ENCODE peak calls at places on chromosome X, in four cellular contexts. One of them, this sample, is unnamed.

GRCh38 chrX:45849261-45849660 is 648.6 kb upstream of the DIPK2B start:
- DNase-seq in amniotic epithelial cell: peak
- DNase-seq in stimulated activated CD8-positive, alpha-beta memory T cell treated with anti-CD3 and anti-CD28 coated beads, Interleukin-4, amount 100 ng/mL, for 48 hours: no peak
- DNase-seq in ureter: no peak
- DNase-seq in this sample: peak

GRCh38 chrX:110412971-110413726 is 54.5 kb downstream of the RTL9 start:
- DNase-seq in amniotic epithelial cell: peak
- DNase-seq in stimulated activated CD8-positive, alpha-beta memory T cell treated with anti-CD3 and anti-CD28 coated beads, Interleukin-4, amount 100 ng/mL, for 48 hours: peak
- DNase-seq in ureter: peak
- DNase-seq in this sample: no peak

GRCh38 chrX:114615765-114616164 is 31.9 kb downstream of the HTR2C start:
- DNase-seq in amniotic epithelial cell: no peak
- DNase-seq in stimulated activated CD8-positive, alpha-beta memory T cell treated with anti-CD3 and anti-CD28 coated beads, Interleukin-4, amount 100 ng/mL, for 48 hours: no peak
- DNase-seq in ureter: no peak
- DNase-seq in this sample: no peak

GRCh38 chrX:7574325-7574724 is 268.6 kb upstream of the VCX start:
- DNase-seq in amniotic epithelial cell: no peak
- DNase-seq in stimulated activated CD8-positive, alpha-beta memory T cell treated with anti-CD3 and anti-CD28 coated beads, Interleukin-4, amount 100 ng/mL, for 48 hours: no peak
- DNase-seq in ureter: no peak
- DNase-seq in this sample: no peak

GRCh38 chrX:138890491-138890890 is 179.0 kb upstream of the FGF13 start:
- DNase-seq in amniotic epithelial cell: no peak
- DNase-seq in stimulated activated CD8-positive, alpha-beta memory T cell treated with anti-CD3 and anti-CD28 coated beads, Interleukin-4, amount 100 ng/mL, for 48 hours: no peak
- DNase-seq in ureter: no peak
- DNase-seq in this sample: no peak

GRCh38 chrX:80181079-80181478 is 166.5 kb downstream of the TBX22 start:
- DNase-seq in amniotic epithelial cell: no peak
- DNase-seq in stimulated activated CD8-positive, alpha-beta memory T cell treated with anti-CD3 and anti-CD28 coated beads, Interleukin-4, amount 100 ng/mL, for 48 hours: no peak
- DNase-seq in ureter: no peak
- DNase-seq in this sample: no peak

GRCh38 chrX:135625995-135626394 is 87.4 kb upstream of the CT45A1 start:
- DNase-seq in amniotic epithelial cell: peak
- DNase-seq in stimulated activated CD8-positive, alpha-beta memory T cell treated with anti-CD3 and anti-CD28 coated beads, Interleukin-4, amount 100 ng/mL, for 48 hours: no peak
- DNase-seq in ureter: no peak
- DNase-seq in this sample: no peak

GRCh38 chrX:9525511-9526248 is 60.8 kb downstream of the TBL1X start:
- DNase-seq in amniotic epithelial cell: no peak
- DNase-seq in stimulated activated CD8-positive, alpha-beta memory T cell treated with anti-CD3 and anti-CD28 coated beads, Interleukin-4, amount 100 ng/mL, for 48 hours: no peak
- DNase-seq in ureter: no peak
- DNase-seq in this sample: no peak

GRCh38 chrX:120559799-120560198 is 963 bp downstream of the CUL4B start:
- DNase-seq in amniotic epithelial cell: no peak
- DNase-seq in stimulated activated CD8-positive, alpha-beta memory T cell treated with anti-CD3 and anti-CD28 coated beads, Interleukin-4, amount 100 ng/mL, for 48 hours: no peak
- DNase-seq in ureter: no peak
- DNase-seq in this sample: no peak

GRCh38 chrX:153924149-153924861 is 1.8 kb downstream of the ARHGAP4 start:
- DNase-seq in amniotic epithelial cell: peak
- DNase-seq in stimulated activated CD8-positive, alpha-beta memory T cell treated with anti-CD3 and anti-CD28 coated beads, Interleukin-4, amount 100 ng/mL, for 48 hours: no peak
- DNase-seq in ureter: no peak
- DNase-seq in this sample: no peak

GRCh38 chrX:23845316-23845932 is 62.3 kb downstream of the APOO start:
- DNase-seq in amniotic epithelial cell: peak
- DNase-seq in stimulated activated CD8-positive, alpha-beta memory T cell treated with anti-CD3 and anti-CD28 coated beads, Interleukin-4, amount 100 ng/mL, for 48 hours: no peak
- DNase-seq in ureter: no peak
- DNase-seq in this sample: no peak

GRCh38 chrX:132227383-132228112 is 8.3 kb upstream of the RAP2C start:
- DNase-seq in amniotic epithelial cell: peak
- DNase-seq in stimulated activated CD8-positive, alpha-beta memory T cell treated with anti-CD3 and anti-CD28 coated beads, Interleukin-4, amount 100 ng/mL, for 48 hours: no peak
- DNase-seq in ureter: no peak
- DNase-seq in this sample: no peak

GRCh38 chrX:138128025-138128671 is 562.2 kb downstream of the ZIC3 start:
- DNase-seq in amniotic epithelial cell: peak
- DNase-seq in stimulated activated CD8-positive, alpha-beta memory T cell treated with anti-CD3 and anti-CD28 coated beads, Interleukin-4, amount 100 ng/mL, for 48 hours: peak
- DNase-seq in ureter: no peak
- DNase-seq in this sample: peak

GRCh38 chrX:44997888-44998287 is 124.9 kb downstream of the KDM6A start:
- DNase-seq in amniotic epithelial cell: no peak
- DNase-seq in stimulated activated CD8-positive, alpha-beta memory T cell treated with anti-CD3 and anti-CD28 coated beads, Interleukin-4, amount 100 ng/mL, for 48 hours: no peak
- DNase-seq in ureter: no peak
- DNase-seq in this sample: no peak

GRCh38 chrX:52271212-52271611 is 86.5 kb downstream of the MAGED4 start:
- DNase-seq in amniotic epithelial cell: peak
- DNase-seq in stimulated activated CD8-positive, alpha-beta memory T cell treated with anti-CD3 and anti-CD28 coated beads, Interleukin-4, amount 100 ng/mL, for 48 hours: peak
- DNase-seq in ureter: no peak
- DNase-seq in this sample: no peak

GRCh38 chrX:31931225-31931624 is 859.4 kb upstream of the FTHL17 start:
- DNase-seq in amniotic epithelial cell: peak
- DNase-seq in stimulated activated CD8-positive, alpha-beta memory T cell treated with anti-CD3 and anti-CD28 coated beads, Interleukin-4, amount 100 ng/mL, for 48 hours: no peak
- DNase-seq in ureter: no peak
- DNase-seq in this sample: peak

GRCh38 chrX:119273807-119274192 is 37.7 kb downstream of the PGRMC1 start:
- DNase-seq in amniotic epithelial cell: no peak
- DNase-seq in stimulated activated CD8-positive, alpha-beta memory T cell treated with anti-CD3 and anti-CD28 coated beads, Interleukin-4, amount 100 ng/mL, for 48 hours: no peak
- DNase-seq in ureter: no peak
- DNase-seq in this sample: no peak

GRCh38 chrX:110276778-110277177 is 41.1 kb downstream of the AMMECR1 start:
- DNase-seq in amniotic epithelial cell: peak
- DNase-seq in stimulated activated CD8-positive, alpha-beta memory T cell treated with anti-CD3 and anti-CD28 coated beads, Interleukin-4, amount 100 ng/mL, for 48 hours: no peak
- DNase-seq in ureter: no peak
- DNase-seq in this sample: no peak

GRCh38 chrX:23907496-23908218 is at the start of the genes APOO and CXorf58:
- DNase-seq in amniotic epithelial cell: peak
- DNase-seq in stimulated activated CD8-positive, alpha-beta memory T cell treated with anti-CD3 and anti-CD28 coated beads, Interleukin-4, amount 100 ng/mL, for 48 hours: peak
- DNase-seq in ureter: peak
- DNase-seq in this sample: no peak

GRCh38 chrX:110125435-110125834 is 122.5 kb downstream of the TMEM164 start:
- DNase-seq in amniotic epithelial cell: no peak
- DNase-seq in stimulated activated CD8-positive, alpha-beta memory T cell treated with anti-CD3 and anti-CD28 coated beads, Interleukin-4, amount 100 ng/mL, for 48 hours: no peak
- DNase-seq in ureter: no peak
- DNase-seq in this sample: no peak

GRCh38 chrX:40420899-40421729 is 159.7 kb upstream of the ATP6AP2 start:
- DNase-seq in amniotic epithelial cell: no peak
- DNase-seq in stimulated activated CD8-positive, alpha-beta memory T cell treated with anti-CD3 and anti-CD28 coated beads, Interleukin-4, amount 100 ng/mL, for 48 hours: no peak
- DNase-seq in ureter: no peak
- DNase-seq in this sample: peak

GRCh38 chrX:103051260-103051789 is 12.6 kb downstream of the BEX1 start:
- DNase-seq in amniotic epithelial cell: no peak
- DNase-seq in stimulated activated CD8-positive, alpha-beta memory T cell treated with anti-CD3 and anti-CD28 coated beads, Interleukin-4, amount 100 ng/mL, for 48 hours: no peak
- DNase-seq in ureter: no peak
- DNase-seq in this sample: no peak

GRCh38 chrX:131816551-131817136 is 206.5 kb upstream of the STK26 start:
- DNase-seq in amniotic epithelial cell: no peak
- DNase-seq in stimulated activated CD8-positive, alpha-beta memory T cell treated with anti-CD3 and anti-CD28 coated beads, Interleukin-4, amount 100 ng/mL, for 48 hours: peak
- DNase-seq in ureter: peak
- DNase-seq in this sample: no peak

GRCh38 chrX:45771560-45772340 is 571.1 kb upstream of the DIPK2B start:
- DNase-seq in amniotic epithelial cell: peak
- DNase-seq in stimulated activated CD8-positive, alpha-beta memory T cell treated with anti-CD3 and anti-CD28 coated beads, Interleukin-4, amount 100 ng/mL, for 48 hours: peak
- DNase-seq in ureter: no peak
- DNase-seq in this sample: no peak

GRCh38 chrX:74534569-74535038 is 79.8 kb downstream of the RLIM start:
- DNase-seq in amniotic epithelial cell: no peak
- DNase-seq in stimulated activated CD8-positive, alpha-beta memory T cell treated with anti-CD3 and anti-CD28 coated beads, Interleukin-4, amount 100 ng/mL, for 48 hours: peak
- DNase-seq in ureter: no peak
- DNase-seq in this sample: no peak

GRCh38 chrX:30504309-30504708 is 73.3 kb downstream of the TASL start:
- DNase-seq in amniotic epithelial cell: peak
- DNase-seq in stimulated activated CD8-positive, alpha-beta memory T cell treated with anti-CD3 and anti-CD28 coated beads, Interleukin-4, amount 100 ng/mL, for 48 hours: no peak
- DNase-seq in ureter: no peak
- DNase-seq in this sample: no peak

GRCh38 chrX:6283826-6284225 is 55.2 kb upstream of the NLGN4X start:
- DNase-seq in amniotic epithelial cell: no peak
- DNase-seq in stimulated activated CD8-positive, alpha-beta memory T cell treated with anti-CD3 and anti-CD28 coated beads, Interleukin-4, amount 100 ng/mL, for 48 hours: no peak
- DNase-seq in ureter: no peak
- DNase-seq in this sample: no peak

GRCh38 chrX:36160056-36160455 is 240.5 kb downstream of the CFAP47 start:
- DNase-seq in amniotic epithelial cell: no peak
- DNase-seq in stimulated activated CD8-positive, alpha-beta memory T cell treated with anti-CD3 and anti-CD28 coated beads, Interleukin-4, amount 100 ng/mL, for 48 hours: no peak
- DNase-seq in ureter: no peak
- DNase-seq in this sample: no peak

GRCh38 chrX:15816886-15817285 is 26.6 kb downstream of the ZRSR2 start:
- DNase-seq in amniotic epithelial cell: peak
- DNase-seq in stimulated activated CD8-positive, alpha-beta memory T cell treated with anti-CD3 and anti-CD28 coated beads, Interleukin-4, amount 100 ng/mL, for 48 hours: peak
- DNase-seq in ureter: no peak
- DNase-seq in this sample: no peak

GRCh38 chrX:16112428-16112827 is 10.9 kb upstream of the GRPR start:
- DNase-seq in amniotic epithelial cell: no peak
- DNase-seq in stimulated activated CD8-positive, alpha-beta memory T cell treated with anti-CD3 and anti-CD28 coated beads, Interleukin-4, amount 100 ng/mL, for 48 hours: no peak
- DNase-seq in ureter: no peak
- DNase-seq in this sample: no peak

GRCh38 chrX:154505726-154506125 is 10.3 kb downstream of the FAM3A start:
- DNase-seq in amniotic epithelial cell: peak
- DNase-seq in stimulated activated CD8-positive, alpha-beta memory T cell treated with anti-CD3 and anti-CD28 coated beads, Interleukin-4, amount 100 ng/mL, for 48 hours: no peak
- DNase-seq in ureter: no peak
- DNase-seq in this sample: peak

GRCh38 chrX:40106677-40107290 is 9.0 kb upstream of the BCOR start:
- DNase-seq in amniotic epithelial cell: no peak
- DNase-seq in stimulated activated CD8-positive, alpha-beta memory T cell treated with anti-CD3 and anti-CD28 coated beads, Interleukin-4, amount 100 ng/mL, for 48 hours: no peak
- DNase-seq in ureter: no peak
- DNase-seq in this sample: no peak

GRCh38 chrX:46683023-46683422 is 75.9 kb downstream of the SLC9A7 start:
- DNase-seq in amniotic epithelial cell: no peak
- DNase-seq in stimulated activated CD8-positive, alpha-beta memory T cell treated with anti-CD3 and anti-CD28 coated beads, Interleukin-4, amount 100 ng/mL, for 48 hours: no peak
- DNase-seq in ureter: no peak
- DNase-seq in this sample: no peak

GRCh38 chrX:40262641-40263560 is 165.1 kb upstream of the BCOR start:
- DNase-seq in amniotic epithelial cell: peak
- DNase-seq in stimulated activated CD8-positive, alpha-beta memory T cell treated with anti-CD3 and anti-CD28 coated beads, Interleukin-4, amount 100 ng/mL, for 48 hours: no peak
- DNase-seq in ureter: no peak
- DNase-seq in this sample: no peak

GRCh38 chrX:131513159-131513914 is 30.5 kb upstream of the OR13H1 start:
- DNase-seq in amniotic epithelial cell: no peak
- DNase-seq in stimulated activated CD8-positive, alpha-beta memory T cell treated with anti-CD3 and anti-CD28 coated beads, Interleukin-4, amount 100 ng/mL, for 48 hours: no peak
- DNase-seq in ureter: no peak
- DNase-seq in this sample: no peak

GRCh38 chrX:42017971-42018370 is 94.6 kb upstream of the CASK start:
- DNase-seq in amniotic epithelial cell: no peak
- DNase-seq in stimulated activated CD8-positive, alpha-beta memory T cell treated with anti-CD3 and anti-CD28 coated beads, Interleukin-4, amount 100 ng/mL, for 48 hours: no peak
- DNase-seq in ureter: no peak
- DNase-seq in this sample: no peak

GRCh38 chrX:151153086-151153485 is 23.3 kb upstream of the GPR50 start:
- DNase-seq in amniotic epithelial cell: peak
- DNase-seq in stimulated activated CD8-positive, alpha-beta memory T cell treated with anti-CD3 and anti-CD28 coated beads, Interleukin-4, amount 100 ng/mL, for 48 hours: no peak
- DNase-seq in ureter: no peak
- DNase-seq in this sample: no peak